ENCODE peak calls at places on chromosomes 12 and 14, in five cellular contexts. G, A, C, F and S are unnamed samples.

GRCh38 chr14:22558221-22558913 is 30.7 kb downstream of the DAD1 start:
- DNase-seq in F (peak), A (no peak), C (no peak), G (no peak), S (no peak)

GRCh38 chr14:75531660-75532317 is 9.5 kb downstream of the BATF start:
- DNase-seq in G (no peak), F (no peak), A (no peak), C (no peak), S (no peak)

GRCh38 chr14:81450100-81450531 is 50.0 kb upstream of the STON2 start:
- DNase-seq in G (no peak), C (no peak), A (no peak), F (no peak), S (no peak)

GRCh38 chr14:33081259-33081658 is 142.6 kb downstream of the NPAS3 start:
- DNase-seq in A (no peak), F (no peak), C (no peak), G (no peak), S (no peak)

GRCh38 chr12:109004022-109004421 is 16.8 kb downstream of the SVOP start:
- DNase-seq in A (no peak), G (no peak), C (no peak), F (no peak), S (no peak)

GRCh38 chr14:53951661-53952265 is 4.9 kb downstream of the BMP4 start:
- DNase-seq in A (no peak), G (no peak), F (no peak), C (no peak), S (no peak)

GRCh38 chr14:56754966-56755365 is 55.3 kb downstream of the OTX2 start:
- DNase-seq in A (no peak), G (no peak), F (no peak), C (no peak), S (no peak)

GRCh38 chr14:89417111-89417468 is at the start of gene FOXN3:
- DNase-seq in A (peak), F (peak), C (no peak), G (peak), S (peak)

GRCh38 chr12:100919116-100919515 is 124.5 kb downstream of the ANO4 start:
- DNase-seq in C (no peak), G (no peak), A (no peak), F (no peak), S (no peak)

GRCh38 chr12:63826002-63826585 is 18.4 kb upstream of the SRGAP1 start:
- DNase-seq in G (peak), A (peak), C (no peak), F (peak), S (peak)

GRCh38 chr14:58491593-58491992 is 64.1 kb downstream of the KIAA0586 start:
- DNase-seq in C (no peak), A (no peak), G (no peak), F (no peak), S (no peak)

GRCh38 chr12:29241821-29242591 is 92.9 kb downstream of the FAR2 start:
- DNase-seq in A (no peak), F (peak), C (peak), G (peak), S (peak)
- TF ChIP-seq ZBTB33 in A (no peak), F (no peak), C (no peak), G (no peak), S (no peak)

GRCh38 chr12:122421815-122422737 is at the start of gene CLIP1:
- DNase-seq in C (no peak), A (peak), F (peak), G (peak), S (no peak)
- TF ChIP-seq ZBTB33 in C (no peak), A (no peak), F (no peak), G (no peak), S (no peak)

GRCh38 chr12:106736051-106736957 is 38.2 kb upstream of the RIC8B start:
- DNase-seq in F (peak), A (no peak), G (no peak), C (no peak), S (no peak)
- TF ChIP-seq ZBTB33 in F (no peak), A (no peak), G (no peak), C (no peak), S (no peak)

GRCh38 chr12:31880340-31880739 is 78.9 kb upstream of the RESF1 start:
- DNase-seq in A (no peak), G (no peak), F (no peak), C (no peak), S (no peak)
- TF ChIP-seq ZBTB33 in A (no peak), G (no peak), F (no peak), C (no peak), S (no peak)

GRCh38 chr12:124410354-124411175 is 115.7 kb downstream of the RFLNA start:
- DNase-seq in A (no peak), F (no peak), G (peak), C (no peak), S (no peak)
- TF ChIP-seq ZBTB33 in A (no peak), F (no peak), G (no peak), C (no peak), S (no peak)

DNA sequence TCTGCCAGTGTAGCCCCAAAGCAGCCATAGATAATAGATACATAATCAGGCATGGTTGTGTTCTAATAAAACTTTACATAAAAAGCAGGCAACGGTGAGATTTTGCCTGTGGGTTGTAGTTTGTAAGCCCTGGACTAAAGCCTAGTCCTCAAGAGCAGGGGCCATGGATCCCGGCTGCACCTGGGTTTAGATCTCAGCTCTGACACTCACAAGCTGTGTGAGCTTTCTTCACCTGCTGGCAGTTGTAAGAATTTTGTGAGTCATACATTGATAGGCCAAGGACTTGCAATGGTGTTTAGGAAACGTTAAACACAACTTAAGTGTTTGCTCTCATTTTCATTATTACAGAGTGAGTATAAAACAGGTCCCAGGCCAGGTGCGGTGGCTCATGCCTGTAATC is 395.8 kb upstream of the TBX3 start:
- DNase-seq in C (no peak), A (no peak), G (no peak), F (no peak), S (no peak)
- TF ChIP-seq ZBTB33 in C (no peak), A (no peak), G (no peak), F (no peak), S (no peak)